ENCODE peak calls at places on chromosomes 13 and 19, in six cellular contexts. G is left ventricle myocardium inferior, Q is lower leg skin, V is fibroblast of lung, D is HCT116, R is ascending aorta. C is an unnamed sample.

GRCh38 chr13:32381539-32381938 is 46.4 kb downstream of the N4BP2L1 start:
- DNase-seq in G (no peak), Q (no peak), V (peak), D (peak), R (no peak), C (peak)

GRCh38 chr13:23427342-23428182 is 5.9 kb downstream of the SACS start:
- DNase-seq in G (no peak), Q (no peak), V (peak), D (no peak), R (no peak), C (no peak)

GRCh38 chr19:2337329-2337707 is 8.8 kb downstream of the SPPL2B start:
- DNase-seq in G (no peak), Q (no peak), V (peak), D (no peak), R (no peak), C (peak)

GRCh38 chr19:16896098-16896912 is 7.5 kb downstream of the F2RL3 start:
- DNase-seq in G (no peak), Q (no peak), V (no peak), D (no peak), R (no peak), C (peak)

GRCh38 chr19:45599286-45599685 is 2.7 kb downstream of the GPR4 start:
- DNase-seq in G (no peak), Q (no peak), V (no peak), D (no peak), R (no peak), C (no peak)

GRCh38 chr19:10418281-10419199 is 1.8 kb upstream of the PDE4A start:
- DNase-seq in G (no peak), Q (peak), V (peak), D (no peak), R (no peak), C (peak)

GRCh38 chr13:99281811-99282263 is 23.7 kb upstream of the GPR18 start:
- DNase-seq in G (peak), Q (peak), V (no peak), D (no peak), R (peak), C (no peak)

GRCh38 chr13:103671547-103671946 is 605.3 kb upstream of the SLC10A2 start:
- DNase-seq in G (no peak), Q (no peak), V (no peak), D (no peak), R (no peak), C (no peak)

GRCh38 chr13:109957875-109958274 is 171.5 kb upstream of the IRS2 start:
- DNase-seq in G (no peak), Q (no peak), V (no peak), D (no peak), R (no peak), C (no peak)

GRCh38 chr19:49249933-49250332 is 75.1 kb downstream of the SLC6A16 start:
- DNase-seq in G (no peak), Q (no peak), V (no peak), D (no peak), R (no peak), C (no peak)

GRCh38 chr13:98386632-98387031 is 190.3 kb downstream of the STK24 start:
- DNase-seq in G (no peak), Q (no peak), V (no peak), D (no peak), R (no peak), C (no peak)

GRCh38 chr13:112445411-112446271 is 69.5 kb downstream of the SPACA7 start:
- DNase-seq in G (no peak), Q (peak), V (no peak), D (no peak), R (no peak), C (peak)

GRCh38 chr19:55717251-55717650 is 21.0 kb downstream of the NLRP9 start:
- DNase-seq in G (no peak), Q (no peak), V (no peak), D (no peak), R (no peak), C (no peak)

GRCh38 chr13:71866173-71867091 is 572 bp downstream of the DACH1 start:
- DNase-seq in G (peak), Q (peak), V (peak), D (no peak), R (no peak), C (peak)

GRCh38 chr13:112165712-112166111 is 98.8 kb downstream of the SOX1 start:
- DNase-seq in G (no peak), Q (no peak), V (no peak), D (no peak), R (no peak), C (peak)

GRCh38 chr19:31355330-31356289 is 6.4 kb upstream of the TSHZ3 start:
- DNase-seq in G (no peak), Q (no peak), V (peak), D (no peak), R (no peak), C (peak)

GRCh38 chr19:49428547-49429451 is 3.6 kb downstream of the GFY start:
- DNase-seq in G (no peak), Q (no peak), V (no peak), D (no peak), R (no peak), C (no peak)

GRCh38 chr13:113125506-113126264 is 3.1 kb downstream of the F10 start:
- DNase-seq in G (no peak), Q (peak), V (no peak), D (no peak), R (no peak), C (no peak)

GRCh38 chr19:21694171-21694906 is 73.0 kb downstream of the ZNF100 start:
- DNase-seq in G (no peak), Q (no peak), V (no peak), D (no peak), R (no peak), C (no peak)

GRCh38 chr19:47765522-47766358 is 12.8 kb upstream of the SELENOW start:
- DNase-seq in G (peak), Q (no peak), V (peak), D (no peak), R (no peak), C (peak)

GRCh38 chr13:94959616-94960015 is 247.3 kb upstream of the SOX21 start:
- DNase-seq in G (no peak), Q (no peak), V (no peak), D (no peak), R (no peak), C (no peak)

GRCh38 chr19:4522291-4523002 is 4.2 kb upstream of the PLIN4 start:
- DNase-seq in G (no peak), Q (no peak), V (no peak), D (no peak), R (no peak), C (no peak)

GRCh38 chr19:4528843-4529242 is 6.2 kb downstream of the PLIN5 start:
- DNase-seq in G (no peak), Q (no peak), V (no peak), D (no peak), R (no peak), C (no peak)

GRCh38 chr19:4524808-4525562 is 6.7 kb upstream of the PLIN4 start:
- DNase-seq in G (peak), Q (no peak), V (no peak), D (peak), R (no peak), C (peak)

GRCh38 chr19:4523306-4524110 is 5.2 kb upstream of the PLIN4 start:
- DNase-seq in G (peak), Q (no peak), V (peak), D (peak), R (no peak), C (peak)

DNA sequence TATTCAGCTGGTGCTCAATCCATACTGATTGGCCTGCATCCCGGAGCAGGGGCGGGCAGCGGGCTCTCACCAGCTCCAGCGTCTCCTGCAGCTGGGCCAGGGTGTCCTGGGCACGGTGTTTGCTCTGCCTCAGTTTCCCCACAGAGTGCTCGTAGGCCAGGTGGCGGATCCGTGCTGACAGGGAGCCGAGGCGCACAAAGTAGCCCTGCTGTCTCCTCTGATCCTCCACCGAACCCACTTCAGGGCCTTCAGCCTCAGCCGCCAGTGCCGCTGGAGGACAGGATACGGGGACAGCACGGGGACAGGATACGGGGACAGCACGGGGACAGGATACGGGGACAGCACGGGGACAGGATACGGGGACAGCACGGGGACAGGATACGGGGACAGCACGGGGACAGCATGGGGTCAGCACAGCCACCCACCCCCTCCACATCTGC is 7.3 kb upstream of the PLIN4 start:
- DNase-seq in G (no peak), Q (no peak), V (no peak), D (no peak), R (no peak), C (no peak)
- TF ChIP-seq CTCF in G (no peak), Q (no peak), V (no peak), D (no peak), R (no peak), C (no peak)

DNA sequence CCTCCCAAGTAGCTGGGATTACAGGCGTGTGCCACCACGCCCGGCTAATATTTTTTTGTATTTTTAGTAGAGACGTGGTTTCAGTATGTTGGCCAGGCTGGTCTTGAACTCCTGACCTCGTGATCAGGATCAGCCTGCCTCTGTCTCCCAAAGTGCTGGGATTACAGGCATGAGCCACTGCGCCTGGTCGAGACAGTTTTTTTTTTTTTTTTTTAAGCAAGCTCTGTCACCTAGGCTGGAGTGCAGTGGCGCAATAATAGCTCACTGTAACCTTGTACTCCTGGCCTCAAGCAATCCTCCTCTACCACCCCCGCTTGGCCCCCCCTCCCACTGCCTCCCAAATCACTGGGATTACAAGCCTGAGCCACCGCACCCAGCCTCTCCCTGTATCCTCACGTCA is 6.4 kb upstream of the MAP2K7 start:
- DNase-seq in G (no peak), Q (no peak), V (no peak), D (no peak), R (no peak), C (no peak)
- H3K4me3 ChIP-seq in G (no peak), Q (no peak), V (no peak), D (no peak), R (no peak), C (no peak)

GRCh38 chr19:54137913-54138776 is 583 bp downstream of the CNOT3 start:
- DNase-seq in G (no peak), Q (peak), V (no peak), D (no peak), R (no peak), C (peak)
- TF ChIP-seq CTCF in G (peak), Q (no peak), V (no peak), D (no peak), R (no peak), C (peak)

GRCh38 chr13:114126789-114127472 is 5.5 kb downstream of the RASA3 start:
- DNase-seq in G (no peak), Q (no peak), V (no peak), D (no peak), R (no peak), C (no peak)

GRCh38 chr13:114127473-114128347 is 4.7 kb downstream of the RASA3 start:
- DNase-seq in G (no peak), Q (no peak), V (no peak), D (no peak), R (no peak), C (no peak)

GRCh38 chr13:114129649-114130062 is 2.8 kb downstream of the RASA3 start:
- DNase-seq in G (no peak), Q (no peak), V (no peak), D (no peak), R (no peak), C (no peak)

GRCh38 chr13:114128624-114129522 is 3.5 kb downstream of the RASA3 start:
- DNase-seq in G (peak), Q (peak), V (peak), D (peak), R (peak), C (no peak)

DNA sequence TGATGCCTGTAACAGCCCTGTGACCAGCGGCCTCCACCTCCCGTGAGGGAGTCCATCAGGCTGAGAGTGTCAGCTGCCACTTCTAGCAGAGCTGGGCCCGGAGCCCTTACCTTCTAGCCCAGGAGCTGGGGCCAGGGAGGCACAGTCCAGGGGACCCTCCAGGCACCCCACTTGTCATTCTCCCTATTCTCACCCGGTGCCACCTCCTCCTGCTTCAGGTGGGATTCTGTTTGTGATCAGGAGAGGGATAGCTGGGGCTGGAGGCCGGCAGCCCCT is 4.1 kb downstream of the RASA3 start:
- DNase-seq in G (no peak), Q (no peak), V (no peak), D (no peak), R (no peak), C (no peak)
- H3K4me3 ChIP-seq in G (peak), Q (no peak), V (no peak), D (peak), R (no peak), C (no peak)

GRCh38 chr13:44506251-44506650 is 69.9 kb downstream of the TSC22D1 start:
- DNase-seq in G (no peak), Q (no peak), V (no peak), D (no peak), R (no peak), C (no peak)
- TF ChIP-seq CTCF in G (no peak), Q (no peak), V (no peak), D (no peak), R (no peak), C (no peak)

C was measured in endodermal cell.